ENCODE peak calls at places on chromosomes 13 and 19, in five cellular contexts. One of them, this sample, is unnamed.

GRCh38 chr13:76795701-76796695 is 90.2 kb downstream of the KCTD12 start:
- DNase-seq in IMR-90: peak
- DNase-seq in uterus: no peak
- DNase-seq in stomach: no peak
- DNase-seq in astrocyte: no peak
- DNase-seq in this sample: peak

GRCh38 chr19:39325778-39326680 is 5.4 kb upstream of the LRFN1 start:
- DNase-seq in stomach: no peak
- DNase-seq in IMR-90: peak
- DNase-seq in astrocyte: no peak
- DNase-seq in uterus: no peak
- DNase-seq in this sample: peak

GRCh38 chr19:42287826-42288107 is 14.2 kb upstream of the PRR19 start:
- DNase-seq in stomach: no peak
- DNase-seq in astrocyte: no peak
- DNase-seq in uterus: no peak
- DNase-seq in IMR-90: no peak
- DNase-seq in this sample: no peak

GRCh38 chr19:38735257-38735686 is 9.0 kb downstream of the CAPN12 start:
- DNase-seq in stomach: peak
- DNase-seq in IMR-90: no peak
- DNase-seq in uterus: peak
- DNase-seq in astrocyte: no peak
- DNase-seq in this sample: no peak

GRCh38 chr19:5955638-5955935 is 22.4 kb downstream of the RANBP3 start:
- DNase-seq in IMR-90: peak
- DNase-seq in astrocyte: peak
- DNase-seq in uterus: no peak
- DNase-seq in stomach: no peak
- DNase-seq in this sample: no peak

GRCh38 chr13:55563267-55563666 is 1577.5 kb upstream of the PRR20A start:
- DNase-seq in IMR-90: no peak
- DNase-seq in uterus: no peak
- DNase-seq in astrocyte: no peak
- DNase-seq in stomach: no peak
- DNase-seq in this sample: no peak

GRCh38 chr19:32919365-32919764 is 49.8 kb upstream of the SLC7A9 start:
- DNase-seq in IMR-90: no peak
- DNase-seq in astrocyte: no peak
- DNase-seq in stomach: no peak
- DNase-seq in uterus: no peak
- DNase-seq in this sample: no peak

GRCh38 chr13:23715092-23715761 is 145.0 kb downstream of the TNFRSF19 start:
- DNase-seq in astrocyte: no peak
- DNase-seq in IMR-90: no peak
- DNase-seq in stomach: no peak
- DNase-seq in uterus: no peak
- DNase-seq in this sample: no peak

DNA sequence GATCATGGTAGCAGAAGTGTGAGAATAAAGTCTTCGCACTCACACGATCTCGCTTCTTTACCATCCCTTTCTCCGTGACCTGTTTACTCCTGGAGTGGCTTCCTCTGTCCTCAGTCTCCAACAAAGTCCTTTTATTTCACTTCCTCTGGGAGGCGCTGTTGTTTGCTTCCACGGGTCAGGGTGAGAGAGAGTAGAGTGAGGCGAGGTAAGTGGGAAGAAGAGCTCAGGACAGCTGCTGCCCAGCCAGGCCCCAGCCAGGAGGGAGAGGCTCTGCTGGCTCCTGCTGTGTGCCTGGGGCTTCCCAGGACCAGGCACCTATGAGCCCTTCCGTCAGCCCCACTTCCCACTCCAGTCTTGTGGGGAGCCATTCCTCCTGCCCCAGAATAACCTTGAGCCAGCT is 242.1 kb downstream of the FGF9 start:
- DNase-seq in IMR-90: peak
- DNase-seq in stomach: no peak
- DNase-seq in uterus: no peak
- DNase-seq in astrocyte: no peak
- DNase-seq in this sample: no peak
- TF ChIP-seq CTCF in IMR-90: peak
- TF ChIP-seq CTCF in stomach: no peak
- TF ChIP-seq CTCF in uterus: no peak
- TF ChIP-seq CTCF in astrocyte: no peak
- TF ChIP-seq CTCF in this sample: no peak

DNA sequence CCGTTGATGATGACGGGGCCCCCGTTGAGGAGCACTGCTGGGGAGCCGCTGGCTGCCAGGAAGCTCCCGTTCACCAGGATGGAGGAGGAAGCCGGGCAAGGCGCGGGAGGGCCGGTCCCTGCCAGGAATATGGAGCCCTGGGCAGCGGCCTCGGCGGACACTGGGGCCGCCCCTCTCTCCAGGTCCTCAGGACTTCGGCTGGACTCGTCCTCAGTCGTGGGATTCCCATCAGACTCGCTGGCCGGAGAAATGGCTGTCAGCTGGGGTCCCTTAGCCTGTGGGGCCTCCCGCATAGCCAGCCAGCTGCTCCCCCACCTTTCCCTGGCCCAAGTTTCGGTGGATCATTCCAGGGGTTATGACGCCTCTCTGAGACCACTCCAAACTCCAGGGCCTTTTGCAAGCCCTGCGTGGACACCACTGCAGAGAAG is 2.1 kb downstream of the SIX5 start:
- DNase-seq in stomach: no peak
- DNase-seq in astrocyte: no peak
- DNase-seq in IMR-90: peak
- DNase-seq in uterus: no peak
- DNase-seq in this sample: no peak
- H3K4me3 ChIP-seq in stomach: peak
- H3K4me3 ChIP-seq in astrocyte: peak
- H3K4me3 ChIP-seq in IMR-90: peak
- H3K4me3 ChIP-seq in uterus: peak
- H3K4me3 ChIP-seq in this sample: peak

DNA sequence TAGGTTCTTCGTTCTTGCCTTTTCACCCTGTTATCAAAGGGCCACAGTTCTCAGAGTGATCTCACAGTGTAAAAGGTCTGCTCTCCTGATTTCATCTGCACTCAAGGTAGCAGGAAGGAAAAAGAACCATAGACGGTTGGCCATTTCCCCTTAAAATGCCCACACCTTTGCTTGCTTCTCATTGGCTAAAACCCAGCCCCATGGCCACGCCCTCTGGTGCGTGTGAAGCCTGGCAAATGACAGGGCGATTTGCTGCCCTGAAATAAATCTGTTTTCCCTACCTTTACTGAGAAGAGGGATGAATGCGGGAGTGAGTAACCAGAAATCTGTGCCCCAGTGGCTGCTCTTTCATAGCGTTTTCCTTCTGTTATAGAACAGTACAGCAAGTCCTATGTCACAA is 269.3 kb downstream of the POU4F1 start:
- DNase-seq in uterus: no peak
- DNase-seq in IMR-90: no peak
- DNase-seq in astrocyte: no peak
- DNase-seq in stomach: no peak
- DNase-seq in this sample: no peak
- TF ChIP-seq CTCF in uterus: no peak
- TF ChIP-seq CTCF in IMR-90: no peak
- TF ChIP-seq CTCF in astrocyte: no peak
- TF ChIP-seq CTCF in stomach: no peak
- TF ChIP-seq CTCF in this sample: no peak

DNA sequence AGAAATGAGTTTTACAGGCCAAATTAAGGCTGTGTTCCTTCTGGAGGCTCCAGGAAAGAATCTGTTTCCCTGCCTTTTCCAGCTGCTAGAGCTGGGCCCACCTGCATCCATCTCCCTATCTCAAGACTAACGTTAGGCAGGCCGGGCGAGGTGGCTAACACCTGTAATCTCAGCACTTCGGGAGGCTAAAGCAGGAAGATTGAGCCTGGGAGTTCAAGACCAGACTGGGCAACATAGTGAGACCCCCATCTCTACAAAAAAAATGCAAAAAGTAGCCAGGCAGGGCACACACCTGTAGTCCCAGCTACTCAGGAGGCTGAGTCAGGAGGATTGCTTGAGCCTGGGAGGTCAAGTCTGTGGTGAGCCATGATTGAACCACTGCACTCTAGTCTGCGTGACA is 14.6 kb downstream of the HIF3A start:
- DNase-seq in IMR-90: no peak
- DNase-seq in stomach: no peak
- DNase-seq in uterus: no peak
- DNase-seq in astrocyte: no peak
- DNase-seq in this sample: no peak
- H3K4me3 ChIP-seq in IMR-90: no peak
- H3K4me3 ChIP-seq in stomach: no peak
- H3K4me3 ChIP-seq in uterus: no peak
- H3K4me3 ChIP-seq in astrocyte: no peak
- H3K4me3 ChIP-seq in this sample: no peak

GRCh38 chr19:56189785-56190184 is 7.8 kb downstream of the ZSCAN5B start:
- DNase-seq in astrocyte: no peak
- DNase-seq in uterus: no peak
- DNase-seq in IMR-90: no peak
- DNase-seq in stomach: no peak
- DNase-seq in this sample: no peak
- TF ChIP-seq CTCF in astrocyte: no peak
- TF ChIP-seq CTCF in uterus: no peak
- TF ChIP-seq CTCF in IMR-90: no peak
- TF ChIP-seq CTCF in stomach: no peak
- TF ChIP-seq CTCF in this sample: no peak

GRCh38 chr13:37597477-37597876 is 1.1 kb downstream of the POSTN start:
- DNase-seq in stomach: no peak
- DNase-seq in astrocyte: no peak
- DNase-seq in uterus: no peak
- DNase-seq in IMR-90: no peak
- DNase-seq in this sample: no peak
- H3K4me3 ChIP-seq in stomach: peak
- H3K4me3 ChIP-seq in astrocyte: peak
- H3K4me3 ChIP-seq in uterus: peak
- H3K4me3 ChIP-seq in IMR-90: no peak
- H3K4me3 ChIP-seq in this sample: peak

GRCh38 chr13:91014696-91015095 is 332.8 kb upstream of the MIR17HG start:
- DNase-seq in uterus: no peak
- DNase-seq in astrocyte: no peak
- DNase-seq in stomach: no peak
- DNase-seq in IMR-90: no peak
- DNase-seq in this sample: peak

GRCh38 chr13:91017031-91017668 is 330.3 kb upstream of the MIR17HG start:
- DNase-seq in astrocyte: peak
- DNase-seq in IMR-90: peak
- DNase-seq in uterus: no peak
- DNase-seq in stomach: peak
- DNase-seq in this sample: peak

GRCh38 chr13:91020635-91021034 is 326.9 kb upstream of the MIR17HG start:
- DNase-seq in stomach: no peak
- DNase-seq in astrocyte: no peak
- DNase-seq in uterus: no peak
- DNase-seq in IMR-90: no peak
- DNase-seq in this sample: no peak

DNA sequence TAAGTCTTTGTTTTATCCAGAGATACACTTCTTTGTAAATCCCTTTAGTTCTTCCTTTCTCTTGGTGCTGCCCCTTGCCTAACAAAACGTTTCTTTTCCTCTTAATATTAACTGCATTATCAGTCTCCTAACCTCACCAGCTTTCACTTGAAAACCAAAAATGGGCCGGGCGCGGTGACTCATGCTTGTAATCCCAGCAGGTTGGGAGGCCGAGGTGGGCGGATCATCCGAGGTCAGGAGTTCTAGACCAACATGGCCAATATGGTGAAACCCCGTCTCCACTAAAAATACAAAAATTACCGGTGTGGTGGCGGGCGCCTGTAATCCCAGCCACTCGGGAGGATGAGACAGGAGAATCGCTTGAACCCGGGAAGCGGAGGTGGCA is 329.8 kb upstream of the MIR17HG start:
- DNase-seq in stomach: no peak
- DNase-seq in IMR-90: no peak
- DNase-seq in uterus: no peak
- DNase-seq in astrocyte: peak
- DNase-seq in this sample: no peak
- TF ChIP-seq CTCF in stomach: no peak
- TF ChIP-seq CTCF in IMR-90: no peak
- TF ChIP-seq CTCF in uterus: no peak
- TF ChIP-seq CTCF in astrocyte: no peak
- TF ChIP-seq CTCF in this sample: no peak

GRCh38 chr19:55354698-55355212 is at the start of gene COX6B2:
- DNase-seq in astrocyte: no peak
- DNase-seq in IMR-90: no peak
- DNase-seq in stomach: no peak
- DNase-seq in uterus: no peak
- DNase-seq in this sample: no peak
- H3K4me3 ChIP-seq in astrocyte: peak
- H3K4me3 ChIP-seq in IMR-90: peak
- H3K4me3 ChIP-seq in stomach: peak
- H3K4me3 ChIP-seq in uterus: peak
- H3K4me3 ChIP-seq in this sample: peak

DNA sequence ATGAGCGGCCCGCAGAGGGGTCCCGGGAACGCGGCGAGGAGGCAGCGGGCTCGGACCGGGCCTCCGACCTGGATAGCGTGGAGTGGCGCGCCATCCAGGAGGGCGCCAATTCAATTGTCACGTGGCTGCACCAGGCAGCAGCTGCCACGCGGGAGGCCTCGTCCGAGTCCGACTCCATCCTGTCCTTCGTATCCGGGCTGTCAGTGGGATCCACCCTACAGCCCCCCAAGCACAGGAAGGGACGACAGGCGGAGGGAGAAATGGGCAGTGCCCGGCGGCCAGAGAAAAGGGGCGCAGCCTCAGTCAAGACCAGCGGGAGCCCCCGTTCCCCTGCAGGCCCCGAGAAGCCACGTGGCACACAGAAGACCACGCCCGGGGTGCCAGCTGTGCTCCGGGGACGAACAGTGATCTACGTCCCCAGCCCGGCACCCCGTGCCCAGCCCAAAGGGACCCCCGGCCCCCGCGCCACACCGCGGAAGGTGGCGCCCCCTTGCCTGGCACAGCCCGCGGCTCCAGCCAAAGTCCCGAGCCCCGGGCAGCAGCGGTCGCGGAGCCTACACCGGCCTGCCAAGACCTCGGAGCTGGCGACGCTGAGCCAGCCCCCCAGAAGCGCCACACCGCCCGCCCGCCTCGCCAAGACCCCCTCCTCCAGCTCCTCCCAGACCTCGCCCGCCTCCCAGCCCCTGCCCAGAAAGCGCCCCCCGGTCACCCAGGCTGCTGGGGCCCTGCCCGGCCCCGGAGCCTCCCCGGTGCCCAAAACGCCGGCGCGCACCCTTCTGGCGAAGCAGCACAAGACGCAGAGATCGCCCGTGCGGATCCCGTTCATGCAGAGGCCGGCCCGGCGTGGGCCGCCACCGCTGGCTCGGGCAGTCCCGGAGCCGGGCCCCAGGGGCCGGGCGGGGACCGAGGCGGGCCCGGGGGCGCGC is 10.5 kb downstream of the C19orf25 start:
- DNase-seq in astrocyte: no peak
- DNase-seq in IMR-90: peak
- DNase-seq in uterus: no peak
- DNase-seq in stomach: no peak
- DNase-seq in this sample: peak
- TF ChIP-seq CTCF in astrocyte: no peak
- TF ChIP-seq CTCF in IMR-90: peak
- TF ChIP-seq CTCF in uterus: no peak
- TF ChIP-seq CTCF in stomach: no peak
- TF ChIP-seq CTCF in this sample: no peak